ENCODE peak calls at places on chromosomes 6 and 20, in six cellular contexts. Z is H1, J is K562, Y is HepG2, X is SK-N-SH, H is GM12878. V is an unnamed sample.

GRCh38 chr6:70241991-70242420 is 60.9 kb downstream of the COL9A1 start:
- DNase-seq in Z (no peak), J (peak; percentile 52), Y (peak; percentile 24), X (no peak), H (no peak), V (no peak)

GRCh38 chr20:44618318-44618731 is 33.2 kb downstream of the ADA start:
- DNase-seq in Z (no peak), J (no peak), Y (no peak), X (no peak), H (no peak), V (no peak)

GRCh38 chr6:170174771-170175643 is 115.9 kb downstream of the DLL1 start:
- DNase-seq in Z (peak; percentile 30), J (no peak), Y (no peak), X (peak; percentile 17), H (no peak), V (no peak)

GRCh38 chr6:33727932-33728331 is 16.4 kb upstream of the UQCC2 start:
- DNase-seq in Z (no peak), J (no peak), Y (no peak), X (no peak), H (no peak), V (no peak)

GRCh38 chr6:148716811-148717210 is 30.0 kb upstream of the UST start:
- DNase-seq in Z (no peak), J (no peak), Y (no peak), X (no peak), H (no peak), V (no peak)

GRCh38 chr6:161922631-161923119 is 648.8 kb upstream of the AGPAT4 start:
- DNase-seq in Z (no peak), J (peak; percentile 24), Y (peak; percentile 78), X (peak; percentile 69), H (no peak), V (peak; percentile 72)

GRCh38 chr6:151075005-151075404 is 164.8 kb upstream of the AKAP12 start:
- DNase-seq in Z (no peak), J (no peak), Y (no peak), X (no peak), H (no peak), V (no peak)

GRCh38 chr20:33578510-33578909 is 83.6 kb upstream of the C20orf144 start:
- DNase-seq in Z (no peak), J (no peak), Y (no peak), X (peak; percentile 66), H (no peak), V (no peak)

GRCh38 chr20:13099676-13100075 is 90.9 kb downstream of the SPTLC3 start:
- DNase-seq in Z (no peak), J (no peak), Y (no peak), X (no peak), H (no peak), V (no peak)

GRCh38 chr6:24761193-24761835 is 13.4 kb upstream of the GMNN start:
- DNase-seq in Z (no peak), J (peak; percentile 49), Y (no peak), X (peak; percentile 30), H (no peak), V (no peak)

GRCh38 chr6:6915813-6916547 is 191.8 kb upstream of the RREB1 start:
- DNase-seq in Z (no peak), J (no peak), Y (no peak), X (no peak), H (no peak), V (peak; percentile 92)

GRCh38 chr6:53347921-53348435 is 772 bp downstream of the ELOVL5 start:
- DNase-seq in Z (peak; percentile 79), J (peak; percentile 53), Y (peak; percentile 54), X (peak; percentile 87), H (no peak), V (peak; percentile 68)

GRCh38 chr20:57680934-57681914 is 28.6 kb downstream of the PMEPA1 start:
- DNase-seq in Z (no peak), J (no peak), Y (no peak), X (no peak), H (peak; percentile 40), V (no peak)

GRCh38 chr6:89434954-89435353 is 2.0 kb downstream of the ANKRD6 start:
- DNase-seq in Z (no peak), J (no peak), Y (no peak), X (no peak), H (no peak), V (no peak)

GRCh38 chr6:135438907-135439535 is 58.5 kb downstream of the AHI1 start:
- DNase-seq in Z (no peak), J (peak; percentile 39), Y (peak; percentile 30), X (peak; percentile 2), H (peak; percentile 17), V (no peak)

GRCh38 chr20:34220581-34220980 is 20.6 kb upstream of the ASIP start:
- DNase-seq in Z (no peak), J (no peak), Y (no peak), X (no peak), H (no peak), V (no peak)

GRCh38 chr20:17648782-17649730 is 33.0 kb downstream of the RRBP1 start:
- DNase-seq in Z (no peak), J (peak; percentile 21), Y (no peak), X (peak; percentile 53), H (peak; percentile 5), V (no peak)

GRCh38 chr6:108948252-108948651 is 100.0 kb downstream of the ARMC2 start:
- DNase-seq in Z (no peak), J (no peak), Y (no peak), X (peak; percentile 70), H (no peak), V (no peak)

GRCh38 chr6:30759575-30760239 is 15.4 kb upstream of the IER3 start:
- DNase-seq in Z (no peak), J (no peak), Y (peak; percentile 97), X (no peak), H (no peak), V (no peak)

GRCh38 chr6:125116710-125117109 is 36.9 kb upstream of the TPD52L1 start:
- DNase-seq in Z (no peak), J (no peak), Y (no peak), X (no peak), H (no peak), V (no peak)

GRCh38 chr6:127717384-127717783 is 140.4 kb downstream of the C6orf58 start:
- DNase-seq in Z (no peak), J (no peak), Y (no peak), X (no peak), H (no peak), V (no peak)

GRCh38 chr20:37317316-37317715 is 27.9 kb downstream of the MANBAL start:
- DNase-seq in Z (no peak), J (no peak), Y (no peak), X (no peak), H (no peak), V (no peak)

DNA sequence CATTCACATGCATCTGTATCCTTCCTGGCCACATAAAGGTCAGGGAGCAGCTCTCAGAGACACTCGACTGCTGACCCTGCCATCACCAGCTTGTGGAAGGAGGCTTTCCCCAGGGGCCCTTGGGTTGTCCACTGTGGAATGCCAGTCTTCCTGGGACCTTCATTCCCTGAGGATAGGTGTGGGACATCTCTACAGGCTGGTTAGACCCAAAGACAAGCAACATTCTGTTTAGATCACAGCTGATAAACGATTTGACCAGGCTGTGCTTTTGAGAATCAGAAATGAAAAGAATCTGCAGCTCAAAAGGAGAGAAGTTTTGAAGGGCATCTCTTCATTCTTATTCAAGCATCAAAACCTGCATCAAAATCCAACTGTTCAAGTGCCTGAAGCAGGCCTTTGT is 18.2 kb upstream of the SH3BGRL2 start:
- DNase-seq in Z (no peak), J (no peak), Y (no peak), X (no peak), H (no peak), V (no peak)
- H3K27ac ChIP-seq in Z (no peak overlapping the region), J (no peak overlapping the region), Y (no peak overlapping the region), X (no peak overlapping the region), H (no peak overlapping the region), V (no peak overlapping the region)

GRCh38 chr6:2852921-2853322 is 11.3 kb upstream of the SERPINB1 start:
- DNase-seq in Z (no peak), J (no peak), Y (no peak), X (no peak), H (no peak), V (no peak)

GRCh38 chr6:2857185-2857579 is 15.5 kb upstream of the SERPINB1 start:
- DNase-seq in Z (no peak), J (no peak), Y (no peak), X (no peak), H (no peak), V (no peak)

GRCh38 chr6:2854394-2854982 is 12.8 kb upstream of the SERPINB1 start:
- DNase-seq in Z (no peak), J (no peak), Y (no peak), X (no peak), H (no peak), V (no peak)

GRCh38 chr6:2853766-2854393 is 12.2 kb upstream of the SERPINB1 start:
- DNase-seq in Z (no peak), J (peak; percentile 73), Y (peak; percentile 75), X (no peak), H (peak; percentile 79), V (peak; percentile 42)

GRCh38 chr6:2855061-2855519 is 13.4 kb upstream of the SERPINB1 start:
- DNase-seq in Z (no peak), J (no peak), Y (no peak), X (no peak), H (no peak), V (no peak)
- TF ChIP-seq GABPA in Z (no peak), J (no peak), Y (no peak), X (no peak), H (no peak), V (no peak)

DNA sequence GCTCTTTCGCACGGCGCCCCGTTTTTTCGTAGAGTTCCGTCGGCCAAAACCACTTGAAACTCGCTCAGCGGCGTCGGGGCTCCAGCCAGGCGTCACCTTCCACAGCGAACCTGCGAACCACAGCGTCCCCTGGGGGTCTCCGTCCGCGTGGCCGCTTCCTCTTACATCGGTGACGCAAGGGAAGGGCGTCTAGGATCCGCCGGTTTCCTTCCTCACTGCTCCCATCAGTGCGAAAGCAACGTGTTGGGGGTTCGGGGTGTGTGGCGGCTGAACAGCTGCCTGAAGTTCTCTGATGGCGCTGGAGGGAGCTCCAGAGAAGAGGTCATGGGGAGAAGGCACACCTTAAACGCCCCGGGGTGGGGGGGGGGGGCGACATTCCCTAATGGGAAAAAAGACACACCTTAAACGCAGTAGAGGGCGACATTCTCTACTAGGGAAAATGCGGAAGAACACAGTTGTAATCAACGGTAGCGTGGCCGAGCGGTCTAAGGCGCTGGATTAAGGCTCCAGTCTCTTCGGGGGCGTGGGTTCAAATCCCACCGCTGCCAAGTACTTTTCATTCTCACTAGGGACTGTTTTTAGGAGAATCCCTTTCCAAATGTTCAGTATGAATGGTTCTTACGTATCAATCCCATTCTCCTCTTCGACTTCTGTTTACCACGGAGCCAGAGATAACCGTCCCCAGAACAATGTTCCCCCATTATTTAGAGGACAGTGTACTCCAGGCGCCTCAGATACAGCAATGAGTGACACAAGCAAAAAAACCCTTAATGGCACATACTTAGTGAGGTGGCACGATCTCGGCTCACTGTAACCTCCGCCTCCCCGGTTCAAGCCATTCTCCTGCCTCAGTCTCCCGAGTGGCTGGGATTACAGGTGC is 16.3 kb downstream of the ZNF311 start:
- DNase-seq in Z (peak; percentile 98), J (peak; percentile 60), Y (no peak), X (peak; percentile 47), H (no peak), V (peak; percentile 83)
- TF ChIP-seq POLR2AphosphoS5 in Z (peak; percentile 31), J (no peak), Y (no peak), X (no peak), H (no peak), V (no peak)

DNA sequence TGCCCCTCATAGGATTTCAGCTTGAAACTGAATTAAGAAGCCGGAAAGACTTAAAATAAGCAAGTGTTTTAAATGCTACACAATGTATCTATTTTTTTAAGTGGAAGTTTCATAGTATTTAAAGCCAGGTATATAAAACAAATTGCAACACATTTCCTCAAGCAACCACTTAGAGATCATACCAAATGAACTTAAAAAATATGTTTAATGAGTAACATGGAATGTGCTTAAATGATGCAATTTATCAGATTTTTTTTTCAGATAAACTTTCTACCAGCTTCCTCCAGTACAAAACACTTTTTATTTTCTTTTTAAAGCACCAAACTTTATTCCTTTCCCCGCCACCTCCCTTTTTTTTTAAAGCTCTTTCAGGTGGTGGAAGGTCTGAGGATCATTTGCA is 534.3 kb downstream of the BMP2 start:
- DNase-seq in Z (no peak), J (no peak), Y (no peak), X (no peak), H (no peak), V (no peak)
- H3K27ac ChIP-seq in Z (no peak overlapping the region), J (no peak overlapping the region), Y (no peak overlapping the region), X (no peak overlapping the region), H (no peak overlapping the region), V (no peak overlapping the region)

V was measured in HL-60.